ENCODE peak calls at places on chromosome 18, in ten cellular contexts. One of them, this sample, is unnamed.

GRCh38 chr18:75209129-75209951 is at the start of gene PTGR3:
- DNase-seq in activated CD4-positive, alpha-beta T cell treated with anti-CD3 and anti-CD28 coated beads, Interleukin-2, amount 50 U/mL, for 48 hours: peak
- DNase-seq in nephron progenitor cell: peak
- DNase-seq in AG09309: peak
- DNase-seq in NCI-H187: no peak
- DNase-seq in fibroblast of the aortic adventitia: peak
- DNase-seq in lower lobe of right lung: peak
- DNase-seq in lung: peak
- DNase-seq in left ventricle myocardium inferior: peak
- DNase-seq in AML-193: peak
- DNase-seq in this sample: peak

GRCh38 chr18:49561377-49562193 is at the start of gene LIPG:
- DNase-seq in activated CD4-positive, alpha-beta T cell treated with anti-CD3 and anti-CD28 coated beads, Interleukin-2, amount 50 U/mL, for 48 hours: peak
- DNase-seq in nephron progenitor cell: peak
- DNase-seq in AG09309: no peak
- DNase-seq in NCI-H187: peak
- DNase-seq in fibroblast of the aortic adventitia: peak
- DNase-seq in lower lobe of right lung: peak
- DNase-seq in lung: peak
- DNase-seq in left ventricle myocardium inferior: no peak
- DNase-seq in AML-193: no peak
- DNase-seq in this sample: peak

GRCh38 chr18:76679877-76680276 is 142.5 kb upstream of the ZNF236 start:
- DNase-seq in activated CD4-positive, alpha-beta T cell treated with anti-CD3 and anti-CD28 coated beads, Interleukin-2, amount 50 U/mL, for 48 hours: no peak
- DNase-seq in nephron progenitor cell: no peak
- DNase-seq in AG09309: no peak
- DNase-seq in NCI-H187: no peak
- DNase-seq in fibroblast of the aortic adventitia: no peak
- DNase-seq in lower lobe of right lung: no peak
- DNase-seq in lung: no peak
- DNase-seq in left ventricle myocardium inferior: no peak
- DNase-seq in AML-193: no peak
- DNase-seq in this sample: no peak

GRCh38 chr18:53457068-53457467 is 767.4 kb downstream of the MBD2 start:
- DNase-seq in activated CD4-positive, alpha-beta T cell treated with anti-CD3 and anti-CD28 coated beads, Interleukin-2, amount 50 U/mL, for 48 hours: no peak
- DNase-seq in nephron progenitor cell: no peak
- DNase-seq in AG09309: no peak
- DNase-seq in NCI-H187: no peak
- DNase-seq in fibroblast of the aortic adventitia: no peak
- DNase-seq in lower lobe of right lung: no peak
- DNase-seq in lung: no peak
- DNase-seq in left ventricle myocardium inferior: no peak
- DNase-seq in AML-193: no peak
- DNase-seq in this sample: no peak

GRCh38 chr18:21134895-21135294 is 23.3 kb upstream of the ROCK1 start:
- DNase-seq in activated CD4-positive, alpha-beta T cell treated with anti-CD3 and anti-CD28 coated beads, Interleukin-2, amount 50 U/mL, for 48 hours: peak
- DNase-seq in nephron progenitor cell: no peak
- DNase-seq in AG09309: no peak
- DNase-seq in NCI-H187: no peak
- DNase-seq in fibroblast of the aortic adventitia: peak
- DNase-seq in lower lobe of right lung: no peak
- DNase-seq in lung: no peak
- DNase-seq in left ventricle myocardium inferior: no peak
- DNase-seq in AML-193: peak
- DNase-seq in this sample: no peak

GRCh38 chr18:60978338-60978737 is 354.9 kb upstream of the CDH20 start:
- DNase-seq in activated CD4-positive, alpha-beta T cell treated with anti-CD3 and anti-CD28 coated beads, Interleukin-2, amount 50 U/mL, for 48 hours: no peak
- DNase-seq in nephron progenitor cell: peak
- DNase-seq in AG09309: peak
- DNase-seq in NCI-H187: no peak
- DNase-seq in fibroblast of the aortic adventitia: peak
- DNase-seq in lower lobe of right lung: no peak
- DNase-seq in lung: no peak
- DNase-seq in left ventricle myocardium inferior: no peak
- DNase-seq in AML-193: no peak
- DNase-seq in this sample: no peak

GRCh38 chr18:48711651-48712486 is 173.0 kb downstream of the CTIF start:
- DNase-seq in activated CD4-positive, alpha-beta T cell treated with anti-CD3 and anti-CD28 coated beads, Interleukin-2, amount 50 U/mL, for 48 hours: no peak
- DNase-seq in nephron progenitor cell: peak
- DNase-seq in AG09309: no peak
- DNase-seq in NCI-H187: no peak
- DNase-seq in fibroblast of the aortic adventitia: peak
- DNase-seq in lower lobe of right lung: no peak
- DNase-seq in lung: no peak
- DNase-seq in left ventricle myocardium inferior: no peak
- DNase-seq in AML-193: peak
- DNase-seq in this sample: no peak

GRCh38 chr18:31043709-31044108 is 1.2 kb upstream of the DSC3 start:
- DNase-seq in activated CD4-positive, alpha-beta T cell treated with anti-CD3 and anti-CD28 coated beads, Interleukin-2, amount 50 U/mL, for 48 hours: no peak
- DNase-seq in nephron progenitor cell: no peak
- DNase-seq in AG09309: no peak
- DNase-seq in NCI-H187: no peak
- DNase-seq in fibroblast of the aortic adventitia: no peak
- DNase-seq in lower lobe of right lung: no peak
- DNase-seq in lung: no peak
- DNase-seq in left ventricle myocardium inferior: no peak
- DNase-seq in AML-193: no peak
- DNase-seq in this sample: no peak